ENCODE peak calls at places on chromosomes 11 and 22, in nine cellular contexts. E is ELF-1; S is NCI-H774; V is M059J; Y is right lobe of liver; G is globus pallidus; I is CD8-positive, alpha-beta T cell; K is substantia nigra; H is upper lobe of right lung. N is an unnamed sample.

GRCh38 chr11:26992031-26992541 is 1.8 kb upstream of the FIBIN start:
- DNase-seq in E (no peak), S (no peak), V (peak), Y (no peak), G (no peak), I (no peak), K (no peak), H (no peak), N (no peak)

GRCh38 chr22:48664586-48664985 is 1163.1 kb downstream of the BRD1 start:
- DNase-seq in E (no peak), S (no peak), V (no peak), Y (no peak), G (no peak), I (no peak), K (no peak), H (no peak), N (no peak)

GRCh38 chr11:14819596-14819995 is 72.4 kb downstream of the CYP2R1 start:
- DNase-seq in E (no peak), S (no peak), V (peak), Y (no peak), G (no peak), I (no peak), K (no peak), H (no peak), N (no peak)

GRCh38 chr22:20663941-20664593 is 109.8 kb upstream of the SERPIND1 start:
- DNase-seq in E (no peak), S (no peak), V (no peak), Y (no peak), G (no peak), I (no peak), K (no peak), H (no peak), N (no peak)

GRCh38 chr11:103202048-103202651 is 92.9 kb downstream of the DYNC2H1 start:
- DNase-seq in E (no peak), S (no peak), V (peak), Y (no peak), G (peak), I (no peak), K (no peak), H (no peak), N (peak)

GRCh38 chr22:42294034-42294985 is 23.9 kb upstream of the TCF20 start:
- DNase-seq in E (peak), S (no peak), V (peak), Y (peak), G (no peak), I (peak), K (no peak), H (peak), N (no peak)

GRCh38 chr22:42932857-42933782 is 76.0 kb upstream of the ARFGAP3 start:
- DNase-seq in E (no peak), S (no peak), V (peak), Y (no peak), G (no peak), I (no peak), K (peak), H (peak), N (peak)

GRCh38 chr11:112770487-112770886 is 190.7 kb upstream of the NCAM1 start:
- DNase-seq in E (no peak), S (no peak), V (no peak), Y (no peak), G (peak), I (no peak), K (peak), H (no peak), N (no peak)

GRCh38 chr11:11620966-11621880 is 582 bp downstream of the GALNT18 start:
- DNase-seq in E (peak), S (no peak), V (peak), Y (peak), G (no peak), I (no peak), K (peak), H (peak), N (no peak)

GRCh38 chr11:119369035-119369925 is 12.2 kb downstream of the USP2 start:
- DNase-seq in E (no peak), S (no peak), V (no peak), Y (no peak), G (no peak), I (no peak), K (no peak), H (peak), N (no peak)

GRCh38 chr22:22773979-22774738 is 113.5 kb upstream of the IGLL5 start:
- DNase-seq in E (no peak), S (no peak), V (no peak), Y (no peak), G (peak), I (no peak), K (no peak), H (no peak), N (peak)

GRCh38 chr11:2109541-2110019 is 29.6 kb downstream of the IGF2 start:
- DNase-seq in E (peak), S (no peak), V (no peak), Y (peak), G (no peak), I (no peak), K (no peak), H (no peak), N (no peak)

GRCh38 chr11:14542384-14542783 is 22.2 kb upstream of the PSMA1 start:
- DNase-seq in E (no peak), S (peak), V (no peak), Y (no peak), G (no peak), I (no peak), K (no peak), H (no peak), N (no peak)

GRCh38 chr11:67528376-67528775 is 5.1 kb upstream of the CABP2 start:
- DNase-seq in E (no peak), S (no peak), V (no peak), Y (no peak), G (no peak), I (no peak), K (no peak), H (no peak), N (no peak)

GRCh38 chr11:44701276-44701675 is 25.5 kb upstream of the TSPAN18 start:
- DNase-seq in E (no peak), S (no peak), V (no peak), Y (no peak), G (no peak), I (no peak), K (no peak), H (no peak), N (no peak)

GRCh38 chr11:111814567-111814966 is 48.4 kb upstream of the PPP2R1B start:
- DNase-seq in E (no peak), S (no peak), V (peak), Y (no peak), G (no peak), I (no peak), K (no peak), H (no peak), N (no peak)

GRCh38 chr11:92347404-92347803 is 122.8 kb downstream of the FAT3 start:
- DNase-seq in E (no peak), S (no peak), V (no peak), Y (no peak), G (no peak), I (no peak), K (no peak), H (no peak), N (no peak)

GRCh38 chr11:2825261-2825885 is 60.2 kb downstream of the CDKN1C start:
- DNase-seq in E (no peak), S (no peak), V (peak), Y (no peak), G (no peak), I (no peak), K (no peak), H (peak), N (no peak)

GRCh38 chr22:41845380-41846267 is 12.7 kb downstream of the SREBF2 start:
- DNase-seq in E (no peak), S (no peak), V (no peak), Y (no peak), G (no peak), I (no peak), K (no peak), H (no peak), N (no peak)

GRCh38 chr11:43989162-43989961 is 46.9 kb downstream of the C11orf96 start:
- DNase-seq in E (peak), S (no peak), V (peak), Y (peak), G (no peak), I (no peak), K (no peak), H (no peak), N (no peak)

GRCh38 chr11:73313652-73314051 is 5.6 kb downstream of the ARHGEF17 start:
- DNase-seq in E (no peak), S (no peak), V (no peak), Y (no peak), G (no peak), I (no peak), K (no peak), H (no peak), N (no peak)

GRCh38 chr11:119774180-119774763 is 45.3 kb upstream of the NECTIN1 start:
- DNase-seq in E (peak), S (no peak), V (peak), Y (no peak), G (peak), I (no peak), K (no peak), H (peak), N (peak)

GRCh38 chr11:112157274-112157766 is 6.6 kb downstream of the IL18 start:
- DNase-seq in E (no peak), S (no peak), V (peak), Y (no peak), G (no peak), I (no peak), K (no peak), H (no peak), N (no peak)

GRCh38 chr22:43878831-43879550 is 12.8 kb downstream of the PNPLA5 start:
- DNase-seq in E (no peak), S (no peak), V (no peak), Y (no peak), G (no peak), I (no peak), K (no peak), H (peak), N (no peak)

GRCh38 chr11:57479925-57480324 is 19.6 kb downstream of the RTN4RL2 start:
- DNase-seq in E (no peak), S (no peak), V (no peak), Y (no peak), G (no peak), I (no peak), K (no peak), H (no peak), N (no peak)

GRCh38 chr11:68306636-68307035 is 5.8 kb upstream of the LRP5 start:
- DNase-seq in E (no peak), S (no peak), V (no peak), Y (no peak), G (no peak), I (no peak), K (no peak), H (no peak), N (no peak)

GRCh38 chr11:124884340-124884739 is 13.3 kb downstream of the ROBO4 start:
- DNase-seq in E (no peak), S (no peak), V (no peak), Y (no peak), G (no peak), I (no peak), K (no peak), H (no peak), N (no peak)

GRCh38 chr11:76656571-76657081 is 13.9 kb downstream of the LRRC32 start:
- DNase-seq in E (no peak), S (no peak), V (no peak), Y (no peak), G (no peak), I (no peak), K (no peak), H (peak), N (no peak)

GRCh38 chr11:79956061-79956460 is 515.2 kb upstream of the TENM4 start:
- DNase-seq in E (no peak), S (no peak), V (no peak), Y (no peak), G (no peak), I (no peak), K (no peak), H (no peak), N (no peak)

GRCh38 chr11:124518900-124519541 is 24.4 kb downstream of the OR8B12 start:
- DNase-seq in E (no peak), S (no peak), V (peak), Y (no peak), G (peak), I (no peak), K (no peak), H (no peak), N (no peak)

GRCh38 chr11:34330653-34331052 is 27.2 kb downstream of the ABTB2 start:
- DNase-seq in E (no peak), S (no peak), V (no peak), Y (no peak), G (no peak), I (no peak), K (no peak), H (no peak), N (no peak)

GRCh38 chr22:19169947-19170318 is 8.6 kb downstream of the SLC25A1 start:
- DNase-seq in E (no peak), S (no peak), V (no peak), Y (no peak), G (no peak), I (no peak), K (no peak), H (no peak), N (no peak)

GRCh38 chr11:46330887-46331652 is 16.2 kb upstream of the DGKZ start:
- DNase-seq in E (no peak), S (no peak), V (no peak), Y (no peak), G (no peak), I (peak), K (no peak), H (no peak), N (no peak)

GRCh38 chr22:44024288-44024908 is at the start of gene PARVB:
- DNase-seq in E (peak), S (no peak), V (no peak), Y (peak), G (no peak), I (no peak), K (peak), H (peak), N (peak)

GRCh38 chr11:47443028-47443700 is 5.8 kb downstream of the RAPSN start:
- DNase-seq in E (no peak), S (peak), V (no peak), Y (no peak), G (no peak), I (no peak), K (peak), H (no peak), N (no peak)

GRCh38 chr22:20605328-20605727 is 97.9 kb downstream of the MED15 start:
- DNase-seq in E (no peak), S (no peak), V (no peak), Y (no peak), G (no peak), I (no peak), K (no peak), H (no peak), N (no peak)